ENCODE peak calls at places on chromosomes 2 and 18, in five cellular contexts. N is upper lobe of right lung, A is nephron progenitor cell, S is uterus, Y is adrenal gland. T is an unnamed sample.
A peak's percentile ranks its signal among the peaks of the same experiment; 100 is the strongest.

GRCh38 chr2:195322324-195322723 is 334.7 kb upstream of the SLC39A10 start:
- DNase-seq in N (no peak), A (peak; percentile 30), S (no peak), Y (peak; percentile 33), T (no peak)

GRCh38 chr2:12556762-12557161 is 160.0 kb upstream of the TRIB2 start:
- DNase-seq in N (no peak), A (no peak), S (no peak), Y (no peak), T (no peak)

GRCh38 chr2:43333096-43333655 is 106.8 kb upstream of the ZFP36L2 start:
- DNase-seq in N (no peak), A (no peak), S (no peak), Y (no peak), T (no peak)

GRCh38 chr2:237697586-237698337 is 70.4 kb downstream of the LRRFIP1 start:
- DNase-seq in N (peak; percentile 46), A (no peak), S (peak; percentile 12), Y (no peak), T (peak; percentile 67)

GRCh38 chr2:28333606-28334526 is 58.8 kb upstream of the FOSL2 start:
- DNase-seq in N (peak; percentile 46), A (no peak), S (no peak), Y (no peak), T (no peak)

GRCh38 chr18:12458761-12459160 is 51.0 kb downstream of the PRELID3A start:
- DNase-seq in N (no peak), A (no peak), S (no peak), Y (peak; percentile 50), T (no peak)

GRCh38 chr2:101500175-101500574 is 25.3 kb upstream of the RFX8 start:
- DNase-seq in N (no peak), A (no peak), S (no peak), Y (no peak), T (no peak)

GRCh38 chr2:241272722-241273551 is 42.5 kb downstream of the HDLBP start:
- DNase-seq in N (peak; percentile 82), A (peak; percentile 69), S (peak; percentile 84), Y (peak; percentile 72), T (peak; percentile 90)

GRCh38 chr2:101759162-101759561 is 61.7 kb downstream of the MAP4K4 start:
- DNase-seq in N (no peak), A (no peak), S (peak; percentile 46), Y (peak; percentile 14), T (no peak)

GRCh38 chr2:203446071-203446481 is 89.0 kb downstream of the RAPH1 start:
- DNase-seq in N (no peak), A (no peak), S (no peak), Y (no peak), T (no peak)

GRCh38 chr2:78721302-78722033 is 304.0 kb upstream of the REG3G start:
- DNase-seq in N (no peak), A (no peak), S (no peak), Y (no peak), T (no peak)

GRCh38 chr18:73887801-73888200 is 259.8 kb downstream of the FBXO15 start:
- DNase-seq in N (no peak), A (no peak), S (no peak), Y (no peak), T (no peak)

GRCh38 chr18:56068030-56068671 is 480.2 kb upstream of the TCF4 start:
- DNase-seq in N (no peak), A (no peak), S (no peak), Y (no peak), T (no peak)

GRCh38 chr2:157868993-157869392 is 7.1 kb downstream of the ACVR1 start:
- DNase-seq in N (no peak), A (no peak), S (no peak), Y (no peak), T (no peak)

GRCh38 chr2:43018179-43019024 is 208.0 kb downstream of the ZFP36L2 start:
- DNase-seq in N (peak; percentile 93), A (no peak), S (peak; percentile 95), Y (peak; percentile 97), T (peak; percentile 95)

GRCh38 chr18:28015671-28016070 is 161.3 kb downstream of the CDH2 start:
- DNase-seq in N (no peak), A (no peak), S (no peak), Y (no peak), T (no peak)

GRCh38 chr2:16291226-16291625 is 350.9 kb downstream of the MYCN start:
- DNase-seq in N (no peak), A (no peak), S (no peak), Y (no peak), T (no peak)

GRCh38 chr2:144493027-144493809 is 26.7 kb downstream of the ZEB2 start:
- DNase-seq in N (no peak), A (no peak), S (no peak), Y (no peak), T (no peak)

GRCh38 chr2:138239902-138240595 is 261.5 kb upstream of the SPOPL start:
- DNase-seq in N (no peak), A (no peak), S (no peak), Y (no peak), T (no peak)

GRCh38 chr2:75047907-75048625 is 89.6 kb downstream of the POLE4 start:
- DNase-seq in N (no peak), A (no peak), S (no peak), Y (no peak), T (no peak)

GRCh38 chr2:159807183-159808037 is 9.4 kb upstream of the CD302 start:
- DNase-seq in N (no peak), A (peak; percentile 34), S (no peak), Y (peak; percentile 65), T (no peak)

GRCh38 chr18:27214831-27215230 is 29.7 kb upstream of the CHST9 start:
- DNase-seq in N (no peak), A (no peak), S (no peak), Y (no peak), T (no peak)

GRCh38 chr2:185610301-185610700 is 128.3 kb upstream of the FSIP2 start:
- DNase-seq in N (no peak), A (no peak), S (no peak), Y (no peak), T (no peak)

GRCh38 chr2:240219208-240219890 is 78.9 kb upstream of the OTOS start:
- DNase-seq in N (no peak), A (no peak), S (no peak), Y (no peak), T (peak; percentile 32)

GRCh38 chr2:155840661-155841060 is 491.9 kb downstream of the NR4A2 start:
- DNase-seq in N (no peak), A (no peak), S (no peak), Y (no peak), T (no peak)

GRCh38 chr2:12217206-12217605 is 470.8 kb downstream of the LPIN1 start:
- DNase-seq in N (no peak), A (no peak), S (no peak), Y (no peak), T (no peak)

GRCh38 chr2:223383315-223383714 is 218.8 kb downstream of the SCG2 start:
- DNase-seq in N (no peak), A (no peak), S (no peak), Y (no peak), T (no peak)

GRCh38 chr2:86370579-86370978 is 33.2 kb upstream of the REEP1 start:
- DNase-seq in N (no peak), A (no peak), S (no peak), Y (no peak), T (no peak)
- TF ChIP-seq CTCF in N (no peak), A (no peak), S (no peak), Y (no peak), T (no peak)

DNA sequence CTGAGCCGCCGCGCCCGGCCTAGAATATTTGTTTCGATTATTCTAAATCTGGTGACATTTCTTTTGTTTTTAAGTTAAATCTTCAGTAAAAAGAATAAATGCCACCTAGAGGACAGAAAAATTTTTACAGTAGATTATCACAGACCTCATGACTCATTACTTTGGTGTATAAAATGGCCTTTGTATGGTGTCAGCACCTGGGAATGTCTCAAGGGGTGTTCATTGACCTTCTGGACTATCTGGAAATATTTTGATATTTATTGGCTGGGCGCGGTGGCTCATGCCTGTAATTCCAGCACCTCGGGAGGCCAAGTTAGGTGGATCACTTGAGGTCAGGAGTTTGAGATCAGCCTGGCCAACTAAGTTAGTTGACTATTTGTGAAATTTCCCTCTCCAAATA is 30.3 kb upstream of the SLC30A6 start:
- DNase-seq in N (peak; percentile 33), A (no peak), S (no peak), Y (peak; percentile 61), T (no peak)
- TF ChIP-seq CTCF in N (peak; percentile 18), A (no peak), S (no peak), Y (peak; percentile 56), T (no peak)

GRCh38 chr18:68733693-68734092 is 18.8 kb upstream of the TMX3 start:
- DNase-seq in N (no peak), A (no peak), S (no peak), Y (no peak), T (no peak)
- TF ChIP-seq CTCF in N (no peak), A (no peak), S (no peak), Y (no peak), T (no peak)

GRCh38 chr2:95390881-95391321 is 11.6 kb upstream of the FAHD2A start:
- DNase-seq in N (no peak), A (no peak), S (no peak), Y (no peak), T (no peak)

GRCh38 chr2:95393901-95394300 is 8.6 kb upstream of the FAHD2A start:
- DNase-seq in N (no peak), A (no peak), S (no peak), Y (no peak), T (no peak)

GRCh38 chr2:95392320-95392719 is 10.2 kb upstream of the FAHD2A start:
- DNase-seq in N (no peak), A (no peak), S (no peak), Y (no peak), T (no peak)

GRCh38 chr2:95391641-95392310 is 10.7 kb upstream of the FAHD2A start:
- DNase-seq in N (peak; percentile 12), A (no peak), S (no peak), Y (peak; percentile 64), T (no peak)

GRCh38 chr2:95392730-95393455 is 9.6 kb upstream of the FAHD2A start:
- DNase-seq in N (no peak), A (no peak), S (no peak), Y (peak; percentile 69), T (no peak)
- TF ChIP-seq CTCF in N (no peak), A (no peak), S (no peak), Y (no peak), T (no peak)

DNA sequence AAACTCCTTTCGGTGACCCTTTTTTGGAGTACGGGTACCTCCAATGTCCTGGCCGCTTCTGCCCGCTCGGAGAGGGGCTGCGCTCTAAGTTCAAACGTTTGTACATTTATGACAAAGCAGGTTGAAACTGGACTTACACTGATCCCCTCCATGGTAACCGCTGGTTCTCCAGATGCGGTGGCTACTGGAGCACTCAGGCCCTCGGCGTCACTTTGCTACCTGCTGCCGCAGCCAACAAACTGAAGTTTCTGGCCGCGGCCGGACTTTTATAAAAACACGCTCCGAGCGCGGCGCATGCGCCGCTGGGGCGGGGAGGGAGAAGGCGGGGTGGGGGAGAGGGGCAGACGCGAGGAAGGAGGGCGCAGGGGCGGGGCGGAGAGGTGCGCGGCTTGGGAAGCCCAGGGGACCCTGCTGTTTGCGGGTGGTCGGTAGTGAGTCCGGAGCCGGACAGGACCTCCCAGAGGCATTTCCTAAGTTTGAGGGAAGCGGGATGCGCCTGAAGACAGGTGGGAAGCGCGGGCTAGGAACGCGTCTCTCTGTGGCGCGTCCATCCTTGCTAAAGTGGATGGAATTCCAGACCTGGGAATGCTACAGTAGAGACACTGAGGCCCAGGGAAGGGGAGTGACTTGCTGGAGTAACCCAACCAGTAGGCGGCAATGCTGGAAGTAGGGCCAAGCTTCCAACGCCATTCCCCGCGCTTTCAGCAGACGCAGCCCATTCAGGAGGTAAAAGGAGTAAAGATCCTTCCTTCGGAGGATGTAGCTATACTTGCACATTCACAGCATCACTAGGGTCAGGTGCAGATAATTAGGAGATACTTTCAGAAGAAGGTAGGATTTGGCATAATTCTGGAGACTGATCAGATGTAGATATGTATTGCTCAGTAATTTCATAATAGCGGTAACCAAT is at the start of gene CXCR4:
- DNase-seq in N (peak; percentile 91), A (peak; percentile 94), S (peak; percentile 32), Y (peak; percentile 80), T (peak; percentile 94)
- TF ChIP-seq CTCF in N (no peak), A (peak; percentile 14), S (no peak), Y (peak; percentile 25), T (peak; percentile 1)